ENCODE peak calls at places on chromosomes 1 and 21, in seven cellular contexts. Z is CD8-positive, alpha-beta T cell; N is GM23338; C is body of pancreas; E is fibroblast of lung; O is cardiac muscle cell; D is transverse colon. A is an unnamed sample. For H3K4me1, the result is how much of the 10 kb centered on the place peaks cover.

GRCh38 chr1:45846931-45847330 is 43.5 kb downstream of the MAST2 start:
- DNase-seq in Z (no peak), N (peak), C (no peak), E (peak), O (no peak), D (no peak), A (no peak)

GRCh38 chr1:57494679-57495078 is 70.8 kb upstream of the DAB1 start:
- DNase-seq in Z (no peak), N (no peak), C (no peak), E (peak), O (no peak), D (no peak), A (no peak)

GRCh38 chr1:27341525-27342252 is at the start of gene SYTL1:
- DNase-seq in Z (peak), N (peak), C (peak), E (peak), O (peak), D (peak), A (peak)

GRCh38 chr1:240667351-240667750 is 55.4 kb upstream of the GREM2 start:
- DNase-seq in Z (no peak), N (no peak), C (no peak), E (no peak), O (peak), D (no peak), A (no peak)

GRCh38 chr1:230079211-230079590 is 12.2 kb downstream of the GALNT2 start:
- DNase-seq in Z (no peak), N (no peak), C (peak), E (no peak), O (no peak), D (no peak), A (no peak)

GRCh38 chr1:230113605-230114241 is 46.7 kb downstream of the GALNT2 start:
- DNase-seq in Z (no peak), N (no peak), C (no peak), E (peak), O (no peak), D (no peak), A (no peak)

GRCh38 chr1:230186003-230186863 is 119.2 kb downstream of the GALNT2 start:
- DNase-seq in Z (no peak), N (peak), C (peak), E (peak), O (no peak), D (peak), A (peak)

GRCh38 chr1:155011437-155011907 is 8.9 kb downstream of the ZBTB7B start:
- DNase-seq in Z (no peak), N (no peak), C (no peak), E (no peak), O (no peak), D (no peak), A (no peak)

GRCh38 chr21:44578371-44579055 is 1.9 kb downstream of the KRTAP10-5 start:
- DNase-seq in Z (no peak), N (no peak), C (no peak), E (no peak), O (no peak), D (no peak), A (no peak)

GRCh38 chr1:100943533-100943932 is 47.6 kb downstream of the SLC30A7 start:
- DNase-seq in Z (no peak), N (no peak), C (no peak), E (no peak), O (no peak), D (no peak), A (no peak)

GRCh38 chr1:31580513-31580870 is 4.2 kb downstream of the TINAGL1 start:
- DNase-seq in Z (no peak), N (no peak), C (no peak), E (no peak), O (no peak), D (no peak), A (no peak)

GRCh38 chr21:41670056-41670805 is 96.6 kb downstream of the RIPK4 start:
- DNase-seq in Z (no peak), N (no peak), C (no peak), E (no peak), O (no peak), D (no peak), A (no peak)

GRCh38 chr1:196723325-196724185 is 51.1 kb upstream of the CFHR3 start:
- DNase-seq in Z (no peak), N (peak), C (peak), E (no peak), O (peak), D (peak), A (no peak)

GRCh38 chr1:176073524-176074157 is 133.4 kb downstream of the COP1 start:
- DNase-seq in Z (no peak), N (peak), C (peak), E (peak), O (peak), D (no peak), A (peak)

GRCh38 chr1:153550827-153551512 is 1.9 kb upstream of the S100A3 start:
- DNase-seq in Z (no peak), N (no peak), C (no peak), E (no peak), O (no peak), D (peak), A (peak)
- H3K4me1 ChIP-seq in Z (under half), N (under half), C (under half), E (under half), O (under half), D (under half), A (under half)

DNA sequence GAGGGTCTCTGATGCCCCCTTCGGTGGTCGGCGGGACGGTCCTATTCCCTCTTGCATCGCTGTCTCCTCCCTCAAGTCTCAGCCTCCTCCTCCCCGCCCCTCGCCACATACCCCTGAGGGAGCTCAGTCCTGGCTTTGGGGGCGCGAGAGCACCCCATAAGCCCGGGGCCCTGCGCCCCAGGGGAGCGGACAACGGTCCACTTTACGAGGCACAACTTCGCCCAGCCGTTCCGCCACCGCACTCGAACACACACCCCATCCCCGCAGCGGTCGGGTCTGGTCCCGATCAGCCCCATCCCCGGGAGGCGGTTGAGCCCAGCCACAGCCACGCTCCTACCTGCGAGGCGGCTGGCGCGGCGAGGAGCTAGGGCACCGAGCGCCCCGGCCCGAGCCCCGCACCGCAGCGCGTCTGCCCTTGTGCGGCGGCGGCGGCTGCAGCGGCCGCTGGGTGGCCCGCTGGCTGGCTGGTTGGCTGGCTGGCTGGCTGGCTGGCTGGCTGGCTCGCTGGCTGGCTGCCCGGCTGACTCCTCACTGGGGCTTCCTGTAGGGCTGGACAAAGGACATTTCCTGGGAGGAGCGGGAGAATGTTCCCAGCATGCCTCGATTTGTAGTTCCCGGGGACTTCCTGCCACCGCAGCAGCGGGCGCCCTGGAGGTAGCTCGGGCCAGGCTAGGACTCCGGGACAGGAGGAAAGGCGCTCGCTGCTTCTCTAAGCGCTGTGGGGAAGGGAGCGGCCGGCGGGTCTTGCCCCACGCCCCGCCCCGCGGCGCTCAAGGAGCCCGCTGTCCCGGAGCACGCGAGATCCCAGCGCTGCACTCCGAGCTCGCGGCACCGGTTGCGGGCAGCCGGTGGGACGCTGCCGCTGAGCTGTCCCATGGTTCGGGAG is at the start of gene ZNF697:
- DNase-seq in Z (peak), N (peak), C (peak), E (peak), O (peak), D (peak), A (peak)
- TF ChIP-seq CTCF in Z (no peak), N (peak), C (peak), E (peak), O (peak), D (no peak), A (peak)

DNA sequence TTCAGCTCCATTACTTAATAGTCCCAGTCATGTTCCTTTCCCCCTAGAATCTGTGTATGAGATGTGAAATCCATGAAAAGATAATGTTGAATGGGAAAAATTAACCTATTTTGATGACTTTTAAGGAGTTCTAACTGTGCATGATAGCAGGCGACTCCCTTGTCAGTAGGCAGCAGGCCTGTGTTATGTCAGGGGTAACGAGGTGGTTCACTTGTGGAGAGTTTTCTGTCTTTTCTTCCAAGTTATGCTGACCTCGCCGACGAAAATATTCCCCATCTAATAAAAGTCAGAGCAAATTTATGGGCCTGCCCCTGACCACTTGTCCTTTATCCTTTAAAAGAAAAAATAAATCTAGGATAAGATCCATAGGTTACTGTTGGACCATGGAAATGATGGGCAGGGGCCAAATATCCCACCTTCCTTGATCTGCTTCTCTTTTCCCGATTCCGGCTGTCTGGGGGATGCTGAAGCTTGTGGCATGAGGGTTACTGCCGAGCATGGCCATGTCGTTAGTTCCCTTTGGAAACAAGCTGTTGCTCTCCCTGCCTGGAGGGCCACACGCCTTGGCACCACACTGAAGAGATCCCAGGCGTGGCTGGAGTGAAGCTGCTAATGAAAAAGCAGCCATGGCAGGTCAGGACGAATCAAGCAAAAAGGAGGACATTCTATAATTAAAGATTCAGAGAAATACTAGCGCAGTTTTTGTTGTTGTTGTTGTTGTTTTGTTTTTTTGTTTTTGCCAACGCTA is 93.8 kb downstream of the ROR1 start:
- DNase-seq in Z (no peak), N (no peak), C (no peak), E (no peak), O (no peak), D (no peak), A (no peak)
- H3K4me1 ChIP-seq in Z (under half), N (half or more), C (under half), E (under half), O (half or more), D (under half), A (under half)

DNA sequence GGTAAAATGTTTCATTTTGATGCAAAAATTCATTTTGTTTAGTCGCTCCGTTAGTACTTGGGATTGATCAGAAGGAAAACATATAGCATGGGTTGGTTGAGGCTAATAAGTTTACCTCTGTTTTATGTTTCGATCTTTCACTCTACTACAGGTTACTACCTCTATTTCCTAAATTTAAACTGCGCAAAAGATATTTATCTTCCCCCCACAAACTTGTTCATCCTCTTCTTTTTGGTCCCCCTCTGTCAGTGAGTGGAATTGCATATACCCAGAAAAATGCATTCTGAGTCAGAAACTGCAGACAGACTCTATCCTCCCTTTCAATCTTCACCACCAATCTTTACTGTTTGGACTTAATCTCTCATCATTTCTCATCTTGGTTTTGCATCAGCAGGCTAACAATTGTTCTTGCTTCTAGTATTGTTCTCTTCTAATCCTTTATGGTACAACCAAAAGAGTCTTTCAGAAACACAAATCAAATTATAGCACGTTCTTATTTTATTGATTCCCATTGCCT is 316.0 kb upstream of the ADGRL4 start:
- DNase-seq in Z (no peak), N (no peak), C (no peak), E (peak), O (no peak), D (no peak), A (no peak)
- TF ChIP-seq CTCF in Z (no peak), N (no peak), C (no peak), E (no peak), O (no peak), D (no peak), A (no peak)

DNA sequence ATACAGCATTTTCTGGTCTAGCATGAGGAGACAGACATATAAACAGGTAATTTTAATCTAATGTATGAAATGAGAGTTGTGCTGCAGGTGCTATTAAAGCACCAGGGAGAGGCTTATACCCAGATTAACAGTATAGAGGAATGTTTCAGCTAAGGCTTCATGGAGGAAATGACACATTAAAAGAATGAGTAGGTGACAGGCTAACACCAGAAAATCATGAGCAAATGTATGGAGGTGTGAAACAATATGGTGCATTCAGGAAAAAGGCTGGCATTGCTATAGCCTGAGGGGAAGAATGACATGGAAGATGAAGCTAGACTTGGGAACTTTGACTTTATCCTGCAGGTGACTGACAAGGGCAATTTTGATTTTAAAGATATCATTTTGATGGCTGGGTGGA is 7.0 kb downstream of the ARPC5 start:
- DNase-seq in Z (no peak), N (no peak), C (no peak), E (no peak), O (no peak), D (no peak), A (no peak)
- H3K4me1 ChIP-seq in Z (under half), N (under half), C (under half), E (under half), O (under half), D (under half), A (under half)

GRCh38 chr1:169110691-169111447 is 4.4 kb downstream of the ATP1B1 start:
- DNase-seq in Z (no peak), N (no peak), C (no peak), E (peak), O (no peak), D (peak), A (peak)

GRCh38 chr1:169109561-169110134 is 3.2 kb downstream of the ATP1B1 start:
- DNase-seq in Z (no peak), N (peak), C (peak), E (peak), O (peak), D (peak), A (no peak)

GRCh38 chr1:169112241-169112640 is 5.8 kb downstream of the ATP1B1 start:
- DNase-seq in Z (no peak), N (no peak), C (peak), E (no peak), O (no peak), D (peak), A (no peak)

GRCh38 chr1:169110265-169110664 is 3.8 kb downstream of the ATP1B1 start:
- DNase-seq in Z (no peak), N (no peak), C (peak), E (no peak), O (no peak), D (no peak), A (no peak)

DNA sequence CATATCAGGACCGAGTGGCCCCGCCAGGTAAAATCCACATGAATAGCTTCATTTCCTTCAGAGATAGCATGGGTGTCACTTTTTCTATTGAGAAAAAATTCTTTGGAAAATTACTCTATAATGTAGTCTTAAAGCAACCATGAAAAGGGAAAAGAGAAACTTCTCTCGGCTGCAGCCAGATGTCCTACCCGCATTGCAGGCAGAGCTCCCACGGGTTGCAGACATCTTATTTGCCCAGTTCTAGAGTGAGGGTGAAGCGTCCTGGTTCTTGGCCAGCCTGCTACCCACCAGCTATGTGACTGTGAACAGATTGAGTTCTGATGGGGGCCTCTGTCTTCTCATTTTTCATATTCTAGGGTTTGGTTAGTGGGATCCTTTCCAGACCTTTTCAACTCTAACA is 5.0 kb downstream of the ATP1B1 start:
- DNase-seq in Z (no peak), N (no peak), C (no peak), E (no peak), O (no peak), D (no peak), A (no peak)
- TF ChIP-seq CTCF in Z (no peak), N (no peak), C (no peak), E (no peak), O (no peak), D (no peak), A (no peak)

DNA sequence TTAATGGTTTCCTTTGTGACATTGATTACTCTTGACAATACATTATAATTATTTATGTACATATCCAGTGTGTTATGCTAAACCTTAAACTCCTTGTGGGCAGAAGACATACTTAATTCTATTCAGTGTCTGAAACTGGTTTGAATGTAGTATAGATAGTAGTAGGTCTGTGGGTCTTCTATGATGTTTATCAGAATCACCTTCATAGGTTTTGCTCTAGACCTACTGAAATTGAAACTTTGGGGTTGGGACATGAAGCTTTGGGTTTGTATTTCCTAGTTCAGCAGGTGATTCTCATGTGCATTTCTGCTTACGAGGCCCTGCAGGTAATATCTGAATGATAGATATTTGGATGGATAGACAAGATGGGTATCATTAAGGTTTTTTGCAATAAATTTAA is 48.6 kb downstream of the MIGA1 start:
- DNase-seq in Z (no peak), N (no peak), C (no peak), E (no peak), O (no peak), D (no peak), A (no peak)
- H3K4me1 ChIP-seq in Z (under half), N (under half), C (under half), E (under half), O (under half), D (under half), A (under half)

GRCh38 chr1:1796466-1796865 is 18.2 kb upstream of the NADK start:
- DNase-seq in Z (no peak), N (peak), C (no peak), E (no peak), O (no peak), D (no peak), A (no peak)
- TF ChIP-seq CTCF in Z (peak), N (peak), C (peak), E (no peak), O (peak), D (peak), A (no peak)

DNA sequence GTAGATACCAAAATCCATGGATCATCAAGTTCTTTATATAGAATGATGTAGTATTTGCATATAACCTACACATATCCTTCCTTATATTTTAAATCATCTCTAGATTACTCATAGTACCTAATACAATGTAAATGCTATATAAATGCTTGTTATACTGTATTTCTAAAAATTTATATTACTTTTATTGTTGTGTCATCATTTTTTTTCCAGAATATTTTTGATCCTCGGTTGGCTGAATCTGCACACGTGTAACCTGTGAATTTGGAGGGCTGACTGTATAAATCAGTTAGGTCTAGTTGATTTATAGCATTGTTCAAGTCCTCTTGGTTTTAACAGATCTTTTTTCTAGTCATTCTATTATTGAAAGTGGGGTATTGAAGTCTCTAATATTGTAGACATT is 23.3 kb downstream of the OBSCN start:
- DNase-seq in Z (no peak), N (no peak), C (no peak), E (no peak), O (no peak), D (no peak), A (no peak)
- H3K4me1 ChIP-seq in Z (under half), N (under half), C (under half), E (under half), O (under half), D (under half), A (under half)

GRCh38 chr1:222233441-222234180 is 314.3 kb downstream of the HHIPL2 start:
- DNase-seq in Z (no peak), N (no peak), C (no peak), E (peak), O (no peak), D (no peak), A (no peak)
- TF ChIP-seq CTCF in Z (no peak), N (peak), C (no peak), E (no peak), O (no peak), D (no peak), A (no peak)

A was measured in mucosa of descending colon.